ENCODE peak calls at places on chromosomes 5 and 9, in five cellular contexts. H, I, S, T and J are unnamed samples.

GRCh38 chr5:59066367-59067163 is 483.7 kb downstream of the RAB3C start:
- DNase-seq in S (no peak), I (no peak), T (no peak), H (no peak), J (peak; percentile 16)

GRCh38 chr9:79812507-79813261 is 240.9 kb downstream of the TLE4 start:
- DNase-seq in I (no peak), T (no peak), S (no peak), H (no peak), J (no peak)

GRCh38 chr5:138541511-138541910 is 1.5 kb downstream of the ETF1 start:
- DNase-seq in S (no peak), H (no peak), I (no peak), T (no peak), J (no peak)

GRCh38 chr9:133335924-133336811 is at the start of gene SURF6:
- DNase-seq in I (peak; percentile 96), H (peak; percentile 75), S (peak; percentile 93), T (peak; percentile 82), J (peak; percentile 96)

GRCh38 chr5:136073714-136074113 is 44.9 kb downstream of the TGFBI start:
- DNase-seq in H (no peak), S (no peak), T (no peak), I (peak; percentile 21), J (no peak)

GRCh38 chr5:76372320-76373054 is 30.6 kb upstream of the IQGAP2 start:
- DNase-seq in I (no peak), T (no peak), S (no peak), H (no peak), J (no peak)

GRCh38 chr9:114034176-114034575 is 43.9 kb downstream of the AMBP start:
- DNase-seq in H (no peak), S (no peak), T (no peak), I (peak; percentile 31), J (no peak)

GRCh38 chr5:177980776-177981175 is 15.3 kb downstream of the PROP1 start:
- DNase-seq in T (no peak), H (no peak), S (no peak), I (no peak), J (no peak)

GRCh38 chr5:24644757-24645156 is at the start of gene CDH10:
- DNase-seq in I (no peak), H (peak; percentile 52), S (no peak), T (peak; percentile 32), J (no peak)

GRCh38 chr5:127080001-127080478 is 6.7 kb upstream of the C5orf63 start:
- DNase-seq in S (no peak), T (no peak), I (no peak), H (no peak), J (no peak)

GRCh38 chr5:103036601-103037000 is 83.3 kb downstream of the GIN1 start:
- DNase-seq in I (no peak), T (no peak), H (no peak), S (no peak), J (no peak)

GRCh38 chr5:103041071-103041676 is 78.8 kb downstream of the GIN1 start:
- DNase-seq in S (no peak), I (no peak), H (no peak), T (no peak), J (no peak)

GRCh38 chr5:103035701-103036100 is 84.2 kb downstream of the GIN1 start:
- DNase-seq in H (no peak), S (no peak), T (no peak), I (no peak), J (no peak)

GRCh38 chr5:103034662-103035392 is 85.1 kb downstream of the GIN1 start:
- DNase-seq in T (no peak), H (no peak), S (no peak), I (no peak), J (no peak)

DNA sequence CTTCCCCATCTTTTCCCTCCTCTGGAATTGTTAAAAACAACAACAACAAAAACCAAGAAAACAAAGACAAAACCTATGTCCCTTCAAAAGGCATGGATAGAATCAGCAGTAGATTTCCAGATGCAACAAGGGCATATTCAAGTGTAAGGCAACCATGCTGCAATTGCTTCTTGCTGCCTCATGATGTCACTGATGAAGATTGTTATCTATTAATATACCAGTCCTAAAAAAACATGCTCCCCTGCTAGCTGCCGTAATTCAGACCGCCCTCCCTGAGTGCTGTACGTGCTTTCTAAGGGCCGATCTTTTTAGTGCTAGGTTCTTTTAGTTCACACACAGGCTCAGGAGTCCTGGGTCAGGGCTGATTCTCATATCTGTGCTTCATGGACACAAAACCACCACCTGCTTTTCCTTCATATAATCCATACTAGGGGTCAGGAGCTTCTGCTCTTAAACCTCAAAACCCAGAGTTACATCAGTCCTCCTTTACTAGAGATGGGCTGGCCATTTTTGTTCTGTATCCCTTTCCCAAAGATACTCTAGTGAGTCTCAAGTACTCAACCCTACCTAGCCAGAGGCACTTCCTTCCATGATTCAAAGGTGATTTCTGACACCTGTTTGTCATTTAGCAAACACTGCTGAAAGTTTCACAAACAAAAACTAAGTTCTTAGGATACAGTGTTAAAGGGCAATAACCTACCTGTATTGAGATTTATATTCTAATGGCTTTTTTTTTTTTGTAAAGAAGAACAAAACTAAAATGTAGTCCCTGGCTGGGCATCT is 82.1 kb downstream of the GIN1 start:
- DNase-seq in T (no peak), I (no peak), H (no peak), S (no peak), J (no peak)
- TF ChIP-seq CTCF in T (no peak), I (no peak), H (no peak), S (no peak), J (no peak)

GRCh38 chr9:130693426-130694191 is at the start of gene EXOSC2:
- DNase-seq in T (peak; percentile 91), I (peak; percentile 97), H (peak; percentile 88), S (peak; percentile 96), J (peak; percentile 99)

GRCh38 chr9:130689937-130690700 is 3.5 kb upstream of the EXOSC2 start:
- DNase-seq in S (no peak), I (no peak), H (no peak), T (no peak), J (no peak)

GRCh38 chr9:130693101-130693425 is 517 bp upstream of the EXOSC2 start:
- DNase-seq in T (no peak), H (no peak), S (no peak), I (no peak), J (no peak)

GRCh38 chr9:130694205-130694604 is 625 bp downstream of the EXOSC2 start:
- DNase-seq in T (no peak), I (no peak), H (no peak), S (no peak), J (no peak)

DNA sequence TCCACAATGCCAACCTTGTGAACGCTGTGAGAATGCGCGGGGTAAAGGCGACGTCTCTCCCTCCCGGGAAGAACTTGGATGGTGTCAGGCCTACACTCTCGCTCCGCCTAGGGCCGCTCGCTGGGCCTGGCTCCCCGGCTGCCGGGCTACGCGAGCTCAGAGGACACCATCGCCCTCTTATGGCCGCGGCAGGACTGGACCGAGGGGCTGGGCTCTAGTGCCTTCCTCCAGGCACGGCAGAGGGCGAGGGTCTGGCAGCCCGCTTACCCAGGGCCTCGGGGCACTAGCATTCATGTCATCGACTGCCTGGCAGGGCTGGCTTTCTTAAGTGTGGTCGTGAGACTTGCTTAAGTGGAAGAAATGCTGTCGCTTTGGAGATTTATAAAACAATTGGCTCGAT is 1.2 kb upstream of the EXOSC2 start:
- DNase-seq in I (no peak), S (no peak), H (peak; percentile 53), T (peak; percentile 69), J (peak; percentile 25)
- TF ChIP-seq CTCF in I (no peak), S (no peak), H (peak; percentile 48), T (peak; percentile 70), J (no peak)

GRCh38 chr5:72320022-72320898 is at the start of the genes MRPS27 and PTCD2:
- DNase-seq in T (peak; percentile 90), H (peak; percentile 87), S (peak; percentile 90), I (peak; percentile 92), J (peak; percentile 98)

GRCh38 chr5:72308853-72309191 is 11.2 kb downstream of the MRPS27 start:
- DNase-seq in T (no peak), I (no peak), S (no peak), H (no peak), J (no peak)

DNA sequence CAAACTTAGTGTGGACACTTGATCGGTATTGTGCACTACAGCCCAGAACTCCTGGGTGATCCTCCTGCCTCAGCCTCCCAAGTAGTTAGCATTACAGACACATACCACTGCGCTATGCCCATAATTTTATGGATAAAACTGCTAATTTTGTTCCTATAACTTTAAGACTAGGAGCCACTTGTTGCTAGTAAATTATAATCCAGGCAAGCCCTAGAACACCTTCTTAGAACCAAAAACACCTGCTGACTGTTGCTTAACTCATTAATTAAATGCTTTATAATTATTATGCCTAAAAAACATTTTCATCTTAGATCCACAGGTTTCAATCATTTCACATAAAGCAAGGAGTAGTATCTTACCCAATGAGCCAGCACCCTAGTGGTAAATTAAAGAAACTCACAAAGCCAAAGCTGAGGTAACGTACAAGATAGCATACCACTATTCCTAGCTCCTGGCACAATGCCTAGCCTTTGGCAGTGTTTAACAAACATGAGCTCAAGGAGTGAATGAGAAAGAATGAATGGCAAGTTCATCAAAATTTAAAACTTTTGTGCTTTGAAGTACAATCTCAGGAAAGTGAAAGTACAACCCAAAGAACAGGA is 5.4 kb downstream of the MRPS27 start:
- DNase-seq in T (no peak), H (no peak), I (no peak), S (no peak), J (no peak)
- TF ChIP-seq CTCF in T (no peak), H (no peak), I (no peak), S (no peak), J (no peak)

DNA sequence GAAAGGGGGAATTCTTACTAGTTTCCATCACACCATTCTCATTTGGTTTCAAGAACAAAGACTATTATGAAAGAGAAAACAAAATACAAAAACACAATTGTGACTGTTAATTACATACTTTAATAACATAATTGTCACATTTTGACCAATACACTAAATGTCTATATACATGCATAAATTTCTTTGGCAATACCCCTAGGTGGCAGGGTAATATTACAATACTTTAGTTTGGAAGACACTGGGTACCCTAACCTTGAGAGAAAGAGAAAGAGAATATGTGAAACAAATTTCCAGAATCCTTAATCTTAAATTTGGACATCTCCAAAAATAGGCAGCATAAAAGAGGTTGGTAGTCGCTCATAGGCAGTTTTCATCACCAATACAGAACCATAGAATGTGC is 619.6 kb upstream of the ADAMTS16 start:
- DNase-seq in S (no peak), I (no peak), H (no peak), T (no peak), J (no peak)
- TF ChIP-seq CTCF in S (no peak), I (no peak), H (no peak), T (no peak), J (no peak)

DNA sequence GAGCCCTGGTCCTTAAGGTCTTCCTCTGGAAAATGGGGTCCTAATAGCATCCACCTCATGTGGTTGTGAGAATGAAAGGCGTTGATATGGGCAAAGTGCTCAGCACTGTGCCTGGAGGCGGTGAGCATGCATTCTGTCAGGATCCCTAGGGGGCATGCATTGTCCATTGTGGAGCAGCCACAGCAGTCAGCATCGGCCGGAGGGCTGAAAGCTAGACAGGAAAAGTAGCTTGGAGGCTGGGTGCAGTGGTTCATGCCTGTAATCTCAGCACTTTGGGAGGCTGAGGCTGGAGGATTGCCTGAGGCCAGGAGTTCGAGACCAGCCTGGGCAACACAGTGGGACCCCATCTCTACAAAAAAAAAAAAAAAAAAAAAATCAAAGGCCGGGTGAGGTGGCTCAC is 122.2 kb downstream of the LHX2 start:
- DNase-seq in I (no peak), T (no peak), S (no peak), H (no peak), J (no peak)
- TF ChIP-seq CTCF in I (no peak), T (no peak), S (no peak), H (no peak), J (no peak)